ENCODE peak calls at places on chromosomes 5 and 9, in six cellular contexts. S is kidney; N is CD8-positive, alpha-beta memory T cell; F is upper lobe of right lung; O is heart left ventricle; A is H9. W is an unnamed sample. For H3K4me1, the result is how much of the 10 kb centered on the place peaks cover.

GRCh38 chr5:11149136-11149535 is 388.1 kb upstream of the DAP start:
- DNase-seq in S (no peak), N (no peak), F (no peak), O (no peak), A (no peak), W (no peak)

GRCh38 chr9:108861997-108862396 is at the start of gene ACTL7A:
- DNase-seq in S (no peak), N (no peak), F (no peak), O (no peak), A (no peak), W (no peak)

GRCh38 chr5:36152324-36153298 is 700 bp downstream of the SKP2 start:
- DNase-seq in S (peak), N (no peak), F (no peak), O (no peak), A (no peak), W (no peak)

GRCh38 chr9:16241231-16241630 is 629.2 kb downstream of the BNC2 start:
- DNase-seq in S (no peak), N (no peak), F (no peak), O (no peak), A (no peak), W (no peak)

GRCh38 chr5:175867587-175868347 is 3.6 kb upstream of the CPLX2 start:
- DNase-seq in S (no peak), N (no peak), F (no peak), O (no peak), A (peak), W (no peak)

GRCh38 chr9:93467462-93467861 is 14.1 kb upstream of the FAM120AOS start:
- DNase-seq in S (no peak), N (no peak), F (no peak), O (no peak), A (no peak), W (no peak)

GRCh38 chr5:4156889-4157288 is 561.3 kb downstream of the IRX1 start:
- DNase-seq in S (no peak), N (no peak), F (no peak), O (no peak), A (no peak), W (no peak)

GRCh38 chr5:90099099-90099498 is 310.5 kb downstream of the CETN3 start:
- DNase-seq in S (no peak), N (no peak), F (no peak), O (no peak), A (no peak), W (no peak)

GRCh38 chr9:97737429-97737828 is 40.3 kb upstream of the XPA start:
- DNase-seq in S (no peak), N (no peak), F (no peak), O (no peak), A (peak), W (no peak)

DNA sequence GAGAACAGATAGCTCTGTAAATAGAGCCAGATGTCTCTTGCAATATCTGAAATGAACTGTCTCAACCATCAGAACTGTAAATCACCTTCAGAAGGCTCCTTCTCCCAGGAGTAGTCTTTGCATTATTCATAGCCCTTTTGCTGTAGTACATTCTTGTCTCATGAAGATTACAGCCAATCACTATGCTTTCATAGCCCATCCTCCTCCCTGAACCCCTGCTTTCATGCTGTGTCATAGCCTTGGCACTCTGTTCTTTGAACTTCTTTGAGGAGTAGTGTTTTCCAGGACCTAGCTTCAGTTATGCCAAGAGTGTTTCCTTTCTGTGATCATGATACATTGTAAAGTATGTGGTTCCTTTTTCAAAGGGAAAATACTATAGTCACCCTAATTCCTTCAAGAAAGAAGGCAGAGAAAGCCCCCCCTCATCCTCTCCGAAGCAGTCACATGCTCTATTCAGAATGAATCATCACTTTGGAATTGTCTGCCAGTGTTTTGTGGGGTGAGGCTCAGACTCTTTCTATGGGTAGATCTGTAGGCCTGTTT is 61.1 kb downstream of the GRIA1 start:
- DNase-seq in S (no peak), N (no peak), F (no peak), O (no peak), A (peak), W (no peak)
- H3K27ac ChIP-seq in S (no peak), N (no peak), F (no peak), O (no peak), A (peak), W (no peak)

GRCh38 chr9:89501311-89501898 is 3.5 kb upstream of the SEMA4D start:
- DNase-seq in S (no peak), N (no peak), F (no peak), O (no peak), A (no peak), W (no peak)
- H3K4me1 ChIP-seq in S (under half), N (half or more), F (under half), O (under half), A (under half), W (under half)

GRCh38 chr5:16896767-16897166 is 39.3 kb downstream of the MYO10 start:
- DNase-seq in S (no peak), N (no peak), F (no peak), O (no peak), A (no peak), W (no peak)

GRCh38 chr5:16899171-16899570 is 36.9 kb downstream of the MYO10 start:
- DNase-seq in S (no peak), N (no peak), F (no peak), O (no peak), A (no peak), W (no peak)

GRCh38 chr5:16897284-16897704 is 38.8 kb downstream of the MYO10 start:
- DNase-seq in S (no peak), N (no peak), F (no peak), O (no peak), A (no peak), W (no peak)

GRCh38 chr5:16901038-16901644 is 34.9 kb downstream of the MYO10 start:
- DNase-seq in S (peak), N (no peak), F (no peak), O (no peak), A (peak), W (no peak)

GRCh38 chr5:16897800-16898199 is 38.3 kb downstream of the MYO10 start:
- DNase-seq in S (peak), N (no peak), F (no peak), O (no peak), A (no peak), W (no peak)
- H3K27ac ChIP-seq in S (no peak), N (no peak), F (no peak), O (no peak), A (no peak), W (no peak)

GRCh38 chr5:14171091-14171490 is 27.9 kb downstream of the TRIO start:
- DNase-seq in S (no peak), N (no peak), F (no peak), O (no peak), A (no peak), W (no peak)
- H3K4me1 ChIP-seq in S (under half), N (under half), F (half or more), O (under half), A (under half), W (under half)

DNA sequence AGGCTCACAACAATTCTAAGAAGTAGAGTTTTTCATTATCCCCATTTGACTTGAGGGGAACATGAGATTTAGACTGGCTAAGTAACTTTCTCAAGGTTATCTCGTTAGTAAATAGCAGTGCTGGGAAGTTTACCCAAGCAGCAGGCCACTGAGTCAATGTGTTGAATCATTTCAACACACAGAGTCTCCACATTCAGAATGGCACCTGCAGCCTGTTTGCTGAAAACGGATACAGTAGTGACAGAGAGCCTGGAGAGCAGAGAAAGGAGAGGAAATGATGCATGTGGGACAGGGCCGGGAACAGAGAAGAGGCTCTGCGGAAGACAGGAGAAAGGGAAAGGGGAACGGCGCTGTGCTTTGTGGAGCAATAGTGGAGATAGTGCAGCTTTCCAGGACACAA is 33.5 kb upstream of the ZSWIM6 start:
- DNase-seq in S (no peak), N (no peak), F (no peak), O (no peak), A (no peak), W (no peak)
- H3K27ac ChIP-seq in S (no peak), N (no peak), F (no peak), O (no peak), A (no peak), W (no peak)

DNA sequence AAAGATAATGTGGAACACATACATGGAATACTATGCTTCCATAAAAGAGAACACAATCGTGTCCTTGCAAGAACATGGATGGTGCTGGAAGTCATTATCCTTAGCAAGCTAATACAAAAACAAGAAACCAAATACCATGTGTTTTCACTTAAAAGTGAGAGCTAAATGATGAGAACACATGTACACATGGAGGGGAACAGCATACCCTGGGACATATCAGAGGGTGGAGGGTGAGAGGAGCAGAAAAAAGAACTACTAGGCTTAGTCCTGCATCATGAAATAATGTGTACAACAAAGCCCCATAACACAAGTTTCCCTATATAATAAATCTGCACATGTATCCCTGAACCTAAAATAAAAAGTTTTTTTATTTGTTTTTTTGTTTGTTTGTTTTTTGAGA is 855.5 kb upstream of the NUDT12 start:
- DNase-seq in S (no peak), N (no peak), F (no peak), O (no peak), A (no peak), W (no peak)
- H3K4me1 ChIP-seq in S (under half), N (under half), F (under half), O (under half), A (under half), W (under half)